ENCODE peak calls at places on chromosome 17, in six cellular contexts. D, K, Z, U, T and X are unnamed samples. For H3K27me3 and H3K4me1, the result is how much of the 10 kb centered on the place peaks cover.

GRCh38 chr17:45051060-45051719 is at the start of gene DCAKD:
- DNase-seq in D (peak), T (peak), U (peak), Z (peak), K (peak), X (peak)

GRCh38 chr17:54992797-54993639 is 24.5 kb downstream of the STXBP4 start:
- DNase-seq in D (no peak), U (peak), Z (no peak), K (no peak), T (peak), X (peak)

GRCh38 chr17:9313346-9313745 is 262.3 kb downstream of the STX8 start:
- DNase-seq in D (no peak), Z (no peak), T (no peak), U (no peak), K (no peak), X (peak)

GRCh38 chr17:38598536-38598935 is 7.2 kb downstream of the SRCIN1 start:
- DNase-seq in T (peak), D (no peak), K (peak), Z (peak), U (peak), X (peak)

GRCh38 chr17:66549731-66550207 is 247.4 kb downstream of the PRKCA start:
- DNase-seq in D (no peak), U (no peak), Z (no peak), T (peak), K (no peak), X (no peak)

GRCh38 chr17:32546031-32546444 is 59.2 kb downstream of the CDK5R1 start:
- DNase-seq in K (no peak), T (no peak), D (no peak), Z (no peak), U (peak), X (no peak)

GRCh38 chr17:42422412-42422957 is 571 bp downstream of the CAVIN1 start:
- DNase-seq in T (no peak), D (no peak), K (no peak), U (no peak), Z (peak), X (peak)

GRCh38 chr17:30235386-30236296 is at the start of gene SLC6A4:
- DNase-seq in U (no peak), K (peak), T (no peak), Z (no peak), D (no peak), X (no peak)

GRCh38 chr17:40018211-40019121 is 3.2 kb downstream of the CSF3 start:
- DNase-seq in Z (peak), D (no peak), K (no peak), U (no peak), T (no peak), X (no peak)

GRCh38 chr17:21253646-21254441 is 634 bp upstream of the NATD1 start:
- DNase-seq in D (no peak), K (no peak), U (no peak), T (no peak), Z (no peak), X (no peak)

GRCh38 chr17:31696184-31696602 is 162.9 kb downstream of the COPRS start:
- DNase-seq in D (no peak), Z (peak), U (peak), K (peak), T (no peak), X (no peak)

GRCh38 chr17:15404116-15404730 is 62.8 kb upstream of the TEKT3 start:
- DNase-seq in D (no peak), Z (no peak), U (no peak), T (no peak), K (no peak), X (peak)

GRCh38 chr17:35543856-35544255 is 6.4 kb upstream of the SLFN12L start:
- DNase-seq in Z (no peak), T (peak), K (no peak), D (no peak), U (no peak), X (peak)

GRCh38 chr17:9192010-9192409 is 170.7 kb downstream of the NTN1 start:
- DNase-seq in Z (no peak), K (no peak), U (no peak), T (no peak), D (no peak), X (no peak)

GRCh38 chr17:17957584-17957916 is 14.7 kb downstream of the TOM1L2 start:
- DNase-seq in D (no peak), U (no peak), K (no peak), Z (no peak), T (peak), X (no peak)

GRCh38 chr17:57121308-57122042 is 36.4 kb downstream of the AKAP1 start:
- DNase-seq in T (peak), Z (peak), K (peak), U (peak), D (no peak), X (peak)

GRCh38 chr17:57086069-57086930 is 1.3 kb downstream of the AKAP1 start:
- DNase-seq in T (peak), Z (peak), U (peak), D (no peak), K (peak), X (no peak)

GRCh38 chr17:74862919-74863318 is 3.2 kb upstream of the GRIN2C start:
- DNase-seq in D (no peak), K (no peak), Z (no peak), T (no peak), U (no peak), X (no peak)

GRCh38 chr17:80330276-80330675 is 69.6 kb downstream of the RNF213 start:
- DNase-seq in K (no peak), T (no peak), D (no peak), Z (no peak), U (no peak), X (no peak)

GRCh38 chr17:76532072-76532651 is 5.3 kb downstream of the CYGB start:
- DNase-seq in T (peak), K (no peak), D (no peak), Z (no peak), U (no peak), X (no peak)

GRCh38 chr17:55420067-55420775 is 1.4 kb downstream of the MMD start:
- DNase-seq in T (no peak), K (no peak), Z (no peak), U (no peak), D (no peak), X (no peak)

GRCh38 chr17:35913611-35914010 is 17.0 kb downstream of the RDM1 start:
- DNase-seq in K (no peak), Z (no peak), T (no peak), U (no peak), D (no peak), X (no peak)

GRCh38 chr17:75652934-75653549 is 13.9 kb downstream of the RECQL5 start:
- DNase-seq in Z (no peak), K (peak), T (peak), U (peak), D (no peak), X (peak)

GRCh38 chr17:3687949-3688614 is 7.9 kb downstream of the P2RX5 start:
- DNase-seq in T (no peak), K (no peak), D (no peak), U (no peak), Z (no peak), X (no peak)

GRCh38 chr17:71392715-71393567 is 727.9 kb upstream of the SOX9 start:
- DNase-seq in U (no peak), Z (no peak), T (peak), K (no peak), D (no peak), X (no peak)

GRCh38 chr17:49646391-49647255 is 31.3 kb downstream of the SPOP start:
- DNase-seq in T (peak), D (no peak), Z (peak), K (no peak), U (no peak), X (peak)

GRCh38 chr17:57892146-57892819 is 42.4 kb upstream of the MRPS23 start:
- DNase-seq in D (peak), Z (peak), K (peak), T (peak), U (peak), X (peak)

GRCh38 chr17:36934759-36935630 is 2.3 kb upstream of the LHX1 start:
- DNase-seq in K (no peak), Z (no peak), T (no peak), D (no peak), U (no peak), X (peak)
- H3K27me3 ChIP-seq in K (under half), Z (half or more), T (half or more), D (half or more), U (half or more), X (under half)

GRCh38 chr17:64969046-64969501 is 49.8 kb upstream of the LRRC37A3 start:
- DNase-seq in U (no peak), T (no peak), D (no peak), Z (no peak), K (no peak), X (no peak)

DNA sequence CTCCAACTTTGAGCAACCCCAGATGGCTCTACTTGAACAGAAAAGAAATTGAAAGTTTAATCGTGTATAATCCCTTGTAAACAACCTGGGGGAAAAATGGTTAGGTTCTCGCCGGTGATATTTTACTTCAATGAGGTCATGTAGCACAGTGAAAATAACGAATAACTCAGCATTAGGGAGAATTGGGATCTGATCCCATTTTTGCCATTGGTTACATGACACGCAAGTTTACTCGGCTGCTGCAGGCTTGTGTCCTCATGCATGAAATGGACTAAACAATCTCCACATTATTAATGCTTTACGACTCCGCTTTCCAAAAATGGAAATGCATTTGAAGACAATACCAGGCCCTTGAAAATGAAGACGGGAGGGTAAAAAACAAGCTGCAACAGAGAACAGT is 45.5 kb upstream of the LRRC37A3 start:
- DNase-seq in U (no peak), T (no peak), K (no peak), Z (no peak), D (no peak), X (no peak)
- H3K4me3 ChIP-seq in U (no peak), T (no peak), K (peak), Z (no peak), D (no peak), X (no peak)

GRCh38 chr17:27538156-27538955 is 82.1 kb downstream of the KSR1 start:
- DNase-seq in K (peak), D (no peak), T (no peak), U (no peak), Z (no peak), X (no peak)
- H3K4me1 ChIP-seq in K (half or more), D (under half), T (under half), U (under half), Z (under half), X (under half)

DNA sequence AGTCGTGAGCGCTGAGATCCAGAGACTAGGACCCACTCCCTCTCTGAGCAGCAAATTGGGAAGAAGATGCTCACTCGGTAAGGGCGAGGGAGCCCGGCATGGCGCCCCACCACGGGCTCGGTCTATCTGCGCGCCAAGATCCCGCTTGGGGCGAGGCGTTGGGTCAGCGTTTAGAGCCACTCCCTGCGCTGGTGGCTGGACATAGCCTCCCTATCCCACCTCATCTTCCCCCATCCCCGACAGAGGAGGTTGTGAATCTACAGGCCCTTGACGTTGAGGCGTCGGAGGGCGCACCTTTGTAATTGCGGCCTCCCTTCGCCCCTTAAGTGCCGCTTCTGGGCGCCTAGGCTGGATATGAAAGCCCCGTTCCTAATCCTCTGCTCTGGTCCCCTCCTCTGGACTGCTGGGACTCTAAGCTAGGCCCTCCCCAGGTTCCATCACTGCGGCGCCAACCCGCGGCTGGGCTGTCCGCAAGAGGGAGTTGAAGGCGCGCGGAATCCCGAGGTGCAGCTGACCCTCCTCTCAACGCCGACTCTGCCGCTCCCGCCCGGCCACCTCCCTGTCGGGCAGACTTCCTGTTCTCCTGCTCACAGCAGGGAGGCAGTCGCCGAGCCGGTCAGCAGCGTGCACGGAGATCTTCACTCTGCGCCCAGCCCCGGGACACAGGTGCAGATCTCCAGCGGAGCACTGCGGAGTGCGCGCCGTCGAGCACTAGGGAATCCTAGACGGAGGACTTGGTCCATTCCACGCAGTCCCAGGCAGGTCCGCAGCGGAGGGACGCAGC is 16.1 kb upstream of the HOXB9 start:
- DNase-seq in Z (no peak), K (peak), T (no peak), D (no peak), U (no peak), X (no peak)
- H3K27me3 ChIP-seq in Z (half or more), K (under half), T (under half), D (half or more), U (half or more), X (under half)

DNA sequence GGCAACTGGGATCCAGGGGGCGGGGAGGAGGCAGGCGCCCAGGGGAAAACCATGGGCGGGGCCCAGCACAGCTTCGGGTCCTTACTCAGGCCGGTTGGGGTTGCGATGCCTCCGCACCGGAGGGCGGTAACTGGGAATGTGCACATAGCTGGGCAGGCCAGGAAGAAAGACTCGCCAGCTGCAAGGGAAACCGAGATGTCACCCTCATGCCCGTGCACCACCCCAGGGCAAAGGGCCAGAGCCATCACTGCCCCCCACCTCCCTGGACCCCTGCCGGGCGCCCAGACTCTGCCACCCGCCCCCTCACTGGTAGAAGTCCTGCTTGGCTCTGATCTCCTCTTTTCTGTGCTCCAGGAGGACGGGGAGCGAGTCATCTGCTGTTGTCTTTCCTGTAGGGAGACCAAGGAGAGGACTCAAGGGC is 6.7 kb downstream of the ALOX12B start:
- DNase-seq in Z (no peak), U (no peak), K (no peak), D (no peak), T (no peak), X (no peak)
- H3K4me3 ChIP-seq in Z (no peak), U (no peak), K (no peak), D (no peak), T (no peak), X (no peak)

GRCh38 chr17:29157310-29157709 is 22.9 kb downstream of the MYO18A start:
- DNase-seq in D (no peak), K (no peak), T (no peak), U (no peak), Z (no peak), X (no peak)

GRCh38 chr17:29158096-29158495 is 22.1 kb downstream of the MYO18A start:
- DNase-seq in T (no peak), Z (no peak), K (no peak), U (no peak), D (no peak), X (peak)

GRCh38 chr17:29155966-29156338 is 24.2 kb downstream of the MYO18A start:
- DNase-seq in Z (peak), U (no peak), K (no peak), T (no peak), D (no peak), X (peak)

GRCh38 chr17:29155235-29155965 is 24.8 kb downstream of the MYO18A start:
- DNase-seq in Z (peak), U (no peak), T (peak), D (peak), K (peak), X (peak)

DNA sequence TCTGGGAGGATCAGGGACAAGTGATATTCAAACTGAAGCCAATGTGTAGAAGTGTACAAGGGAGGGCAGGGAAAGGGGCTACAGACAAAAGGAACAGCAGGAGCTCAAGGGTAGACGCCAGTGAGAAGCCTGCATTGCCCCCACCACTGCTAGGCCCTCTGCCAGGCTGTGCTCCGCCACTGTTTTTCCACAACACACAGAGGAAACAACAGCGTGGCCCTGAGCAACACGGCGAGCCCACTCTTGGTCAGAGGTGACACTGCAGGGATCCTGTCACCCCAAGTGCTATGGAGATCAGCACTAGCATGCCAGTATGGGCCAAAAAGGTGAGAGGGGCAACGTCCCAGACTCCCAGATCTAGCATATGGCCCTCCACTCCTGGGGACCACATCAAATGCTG is 23.4 kb downstream of the MYO18A start:
- DNase-seq in D (no peak), T (no peak), Z (no peak), U (no peak), K (no peak), X (no peak)
- H3K4me1 ChIP-seq in D (under half), T (under half), Z (half or more), U (under half), K (half or more), X (half or more)

GRCh38 chr17:909642-910323 is 69.8 kb downstream of the NXN start:
- DNase-seq in U (no peak), Z (peak), K (no peak), D (no peak), T (no peak), X (no peak)
- H3K27me3 ChIP-seq in U (under half), Z (under half), K (under half), D (under half), T (under half), X (under half)

GRCh38 chr17:78485416-78486168 is 91.6 kb downstream of the DNAH17 start:
- DNase-seq in T (no peak), Z (no peak), K (no peak), D (no peak), U (no peak), X (no peak)
- H3K4me3 ChIP-seq in T (no peak), Z (no peak), K (no peak), D (no peak), U (no peak), X (no peak)

GRCh38 chr17:82328141-82328993 is 5.2 kb downstream of the SECTM1 start:
- DNase-seq in D (no peak), K (peak), U (no peak), Z (no peak), T (no peak), X (no peak)

GRCh38 chr17:82327757-82328140 is 5.8 kb downstream of the SECTM1 start:
- DNase-seq in K (no peak), Z (no peak), T (no peak), U (no peak), D (no peak), X (no peak)

GRCh38 chr17:82330322-82331239 is 3.0 kb downstream of the SECTM1 start:
- DNase-seq in Z (no peak), D (no peak), U (no peak), K (no peak), T (peak), X (peak)

GRCh38 chr17:82329683-82330321 is 3.8 kb downstream of the SECTM1 start:
- DNase-seq in Z (no peak), D (no peak), U (no peak), K (no peak), T (no peak), X (no peak)

GRCh38 chr17:82328994-82329507 is 4.5 kb downstream of the SECTM1 start:
- DNase-seq in T (no peak), K (no peak), U (no peak), D (no peak), Z (no peak), X (no peak)
- H3K4me1 ChIP-seq in T (under half), K (under half), U (under half), D (under half), Z (under half), X (under half)